ENCODE peak calls at places on chromosomes 2 and 18, in seven cellular contexts. E is upper lobe of left lung, H is heart left ventricle, V is tibial nerve, I is GM12892, T is HepG2, Z is K562. W is an unnamed sample.

GRCh38 chr18:45978084-45978483 is 11.0 kb upstream of the EPG5 start:
- DNase-seq in E (peak), H (no peak), V (no peak), I (no peak), T (no peak), Z (no peak), W (no peak)

GRCh38 chr2:160606336-160606735 is 112.7 kb upstream of the RBMS1 start:
- DNase-seq in E (no peak), H (no peak), V (no peak), I (no peak), T (no peak), Z (no peak), W (no peak)

GRCh38 chr2:135960598-135961551 is 24.6 kb downstream of the DARS1 start:
- DNase-seq in E (no peak), H (no peak), V (no peak), I (no peak), T (no peak), Z (no peak), W (no peak)

GRCh38 chr2:210782222-210782621 is 225.8 kb downstream of the CPS1 start:
- DNase-seq in E (no peak), H (no peak), V (no peak), I (no peak), T (no peak), Z (no peak), W (no peak)

GRCh38 chr18:10051877-10052631 is 138.2 kb downstream of the VAPA start:
- DNase-seq in E (no peak), H (peak), V (peak), I (no peak), T (peak), Z (no peak), W (no peak)

GRCh38 chr2:116696223-116696622 is 1118.3 kb upstream of the DDX18 start:
- DNase-seq in E (no peak), H (no peak), V (no peak), I (no peak), T (no peak), Z (no peak), W (no peak)

GRCh38 chr2:138609446-138609845 is 107.9 kb downstream of the SPOPL start:
- DNase-seq in E (no peak), H (no peak), V (no peak), I (no peak), T (no peak), Z (no peak), W (no peak)

GRCh38 chr2:16013571-16013970 is 73.2 kb downstream of the MYCN start:
- DNase-seq in E (no peak), H (no peak), V (no peak), I (no peak), T (no peak), Z (no peak), W (no peak)

GRCh38 chr2:96815326-96816126 is 542 bp upstream of the CNNM3 start:
- DNase-seq in E (no peak), H (no peak), V (no peak), I (no peak), T (peak), Z (no peak), W (peak)

GRCh38 chr18:7497081-7497480 is 70.0 kb upstream of the PTPRM start:
- DNase-seq in E (no peak), H (no peak), V (no peak), I (no peak), T (no peak), Z (no peak), W (no peak)

GRCh38 chr2:24971550-24972314 is at the start of gene DNAJC27:
- DNase-seq in E (peak), H (peak), V (peak), I (peak), T (peak), Z (peak), W (peak)
- TF ChIP-seq POLR2A in E (peak), H (peak), V (peak), I (peak), T (peak), Z (peak), W (peak)

GRCh38 chr2:30218814-30219213 is 12.5 kb upstream of the LBH start:
- DNase-seq in E (no peak), H (no peak), V (no peak), I (no peak), T (no peak), Z (no peak), W (no peak)

GRCh38 chr2:30219886-30220478 is 11.4 kb upstream of the LBH start:
- DNase-seq in E (no peak), H (no peak), V (no peak), I (no peak), T (no peak), Z (no peak), W (no peak)

GRCh38 chr2:30216157-30216556 is 15.2 kb upstream of the LBH start:
- DNase-seq in E (no peak), H (no peak), V (no peak), I (no peak), T (no peak), Z (no peak), W (no peak)

GRCh38 chr2:30221531-30221930 is 9.8 kb upstream of the LBH start:
- DNase-seq in E (no peak), H (no peak), V (no peak), I (no peak), T (no peak), Z (no peak), W (no peak)

GRCh38 chr2:30217644-30218361 is 13.5 kb upstream of the LBH start:
- DNase-seq in E (peak), H (no peak), V (no peak), I (no peak), T (no peak), Z (no peak), W (no peak)
- TF ChIP-seq POLR2A in E (no peak), H (no peak), V (no peak), I (no peak), T (no peak), Z (no peak), W (no peak)

GRCh38 chr2:237085261-237086221 is at the start of gene COPS8:
- DNase-seq in E (peak), H (peak), V (peak), I (peak), T (peak), Z (peak), W (peak)
- TF ChIP-seq POLR2A in E (peak), H (peak), V (peak), I (peak), T (peak), Z (peak), W (peak)

GRCh38 chr18:5543854-5544389 is at the start of gene EPB41L3:
- DNase-seq in E (peak), H (peak), V (no peak), I (no peak), T (no peak), Z (no peak), W (no peak)
- TF ChIP-seq POLR2A in E (peak), H (no peak), V (no peak), I (no peak), T (no peak), Z (no peak), W (no peak)

DNA sequence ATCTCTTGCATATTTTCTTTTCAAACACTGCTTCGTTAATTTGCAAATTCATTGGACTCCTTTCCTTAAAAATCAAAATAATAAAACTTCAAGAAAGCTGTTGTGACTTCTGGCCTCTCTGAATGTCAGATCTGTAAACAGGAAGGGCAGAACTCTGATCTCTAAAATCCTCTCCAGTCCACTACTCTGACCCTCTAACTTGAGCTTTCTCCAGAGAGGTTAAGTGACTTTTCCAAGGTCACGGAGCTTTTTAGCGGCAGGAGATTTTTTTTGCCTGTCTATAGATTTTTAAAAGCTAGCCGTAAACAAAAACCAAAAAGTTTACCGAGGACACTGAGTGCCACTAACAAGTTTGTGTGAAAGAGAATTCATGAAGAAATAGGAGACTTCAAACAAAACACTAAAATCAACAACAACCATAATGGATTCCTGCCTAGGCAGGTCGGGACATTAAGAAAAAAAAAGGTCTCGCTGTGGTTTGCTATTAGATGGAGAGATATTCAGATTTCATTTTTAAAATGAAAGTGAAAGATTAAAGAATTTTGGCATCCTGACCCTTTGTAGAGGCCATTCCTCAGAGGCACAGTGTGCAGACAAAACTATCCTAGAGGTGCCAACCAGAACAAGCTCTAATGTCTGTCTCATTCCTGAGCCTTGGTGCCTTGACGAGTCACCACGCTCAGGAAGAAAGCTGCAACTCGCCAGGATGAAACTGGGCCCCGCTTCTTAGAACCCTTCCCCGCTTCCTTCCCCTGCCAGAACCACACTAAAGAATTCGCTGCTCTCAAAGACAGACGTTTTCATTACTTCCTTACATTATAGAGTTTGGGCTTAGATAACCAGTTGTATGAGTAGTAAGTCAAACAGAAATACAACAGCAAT is 155.8 kb downstream of the TGIF1 start:
- DNase-seq in E (peak), H (no peak), V (no peak), I (no peak), T (no peak), Z (no peak), W (peak)
- TF ChIP-seq POLR2A in E (no peak), H (no peak), V (no peak), I (no peak), T (no peak), Z (no peak), W (peak)

DNA sequence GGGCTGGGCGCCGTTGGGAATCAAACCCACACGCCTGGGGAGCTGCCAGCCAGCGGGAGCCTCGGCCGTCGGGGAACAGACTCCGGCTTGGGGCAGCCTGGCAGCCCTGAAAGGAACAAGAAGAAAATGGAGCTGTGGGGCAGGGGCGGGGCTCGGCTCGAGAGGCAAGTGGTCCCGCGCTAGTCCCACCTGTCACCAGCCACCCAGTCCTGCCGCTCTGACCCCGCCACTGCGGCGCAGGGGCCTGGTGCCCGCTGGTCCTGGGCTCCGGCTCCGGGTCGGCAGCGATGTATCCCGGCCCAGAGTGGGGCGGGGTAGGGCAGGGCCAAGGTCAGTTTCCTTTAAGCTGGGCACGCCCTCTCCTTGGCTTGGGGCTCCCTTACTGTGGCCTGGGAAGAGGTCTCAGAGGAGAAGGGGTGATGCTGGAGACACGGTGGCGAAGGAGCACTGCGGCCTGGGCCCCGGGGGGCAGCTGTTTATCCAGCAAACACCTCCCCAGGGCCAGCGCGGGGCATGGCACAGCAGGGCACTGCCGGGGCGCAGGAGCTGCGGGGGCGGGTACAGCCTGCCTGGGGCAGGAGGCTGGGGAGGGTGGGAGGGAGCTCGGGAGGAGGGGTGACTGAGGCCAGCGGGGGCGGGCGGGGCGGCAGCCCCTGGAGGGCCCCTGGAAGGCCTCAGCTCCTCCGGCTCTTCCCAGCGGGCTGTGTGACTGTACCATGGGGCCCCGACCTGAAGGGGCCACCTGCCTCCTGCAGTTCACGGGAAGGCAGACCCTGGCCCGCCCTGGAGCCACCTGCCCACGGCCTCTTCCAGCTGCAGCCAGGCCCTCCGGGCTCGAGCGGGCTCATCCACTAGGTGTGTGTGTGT is 15.6 kb downstream of the ODC1 start:
- DNase-seq in E (peak), H (no peak), V (no peak), I (no peak), T (no peak), Z (peak), W (peak)
- TF ChIP-seq POLR2A in E (no peak), H (no peak), V (no peak), I (no peak), T (no peak), Z (no peak), W (no peak)

DNA sequence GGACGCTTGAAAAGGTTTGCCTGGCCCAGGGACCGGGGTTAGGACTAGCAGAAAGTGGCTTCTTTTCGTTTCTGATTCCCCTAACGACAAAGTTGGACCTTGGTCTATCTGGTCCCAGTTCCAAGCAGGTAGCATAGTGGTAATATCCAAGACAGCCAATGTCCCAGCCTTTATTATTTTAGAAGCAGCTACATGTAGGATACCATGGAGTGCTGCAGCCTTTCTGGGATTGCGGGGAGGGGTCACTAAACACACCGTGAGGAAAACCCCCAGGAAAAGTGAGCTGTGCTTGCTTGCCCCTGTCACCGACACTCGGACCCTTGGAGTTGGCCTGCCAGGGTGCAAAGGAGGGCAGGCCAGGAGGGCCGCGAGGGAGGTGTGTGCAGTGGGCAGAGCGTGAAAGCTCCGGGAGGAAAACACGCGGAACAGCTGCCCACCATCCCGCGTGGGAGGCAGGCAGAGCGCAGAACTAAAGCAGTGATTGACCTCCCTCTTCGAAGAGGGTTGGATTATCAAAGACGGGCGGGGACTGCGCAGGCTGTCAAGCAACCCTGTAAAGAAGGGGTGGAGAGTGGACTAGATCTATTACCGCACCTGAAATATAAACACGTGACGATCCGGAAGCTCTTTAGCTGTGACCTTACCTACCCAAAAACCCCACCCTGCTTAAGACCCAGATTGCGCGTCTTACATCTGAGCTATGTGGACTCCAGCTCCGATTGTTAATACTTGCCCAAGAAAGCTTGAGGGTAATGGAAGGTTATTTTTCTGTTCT is 624 bp upstream of the MAP4K3 start:
- DNase-seq in E (peak), H (peak), V (no peak), I (peak), T (peak), Z (peak), W (peak)
- TF ChIP-seq POLR2A in E (peak), H (no peak), V (no peak), I (no peak), T (peak), Z (no peak), W (no peak)

DNA sequence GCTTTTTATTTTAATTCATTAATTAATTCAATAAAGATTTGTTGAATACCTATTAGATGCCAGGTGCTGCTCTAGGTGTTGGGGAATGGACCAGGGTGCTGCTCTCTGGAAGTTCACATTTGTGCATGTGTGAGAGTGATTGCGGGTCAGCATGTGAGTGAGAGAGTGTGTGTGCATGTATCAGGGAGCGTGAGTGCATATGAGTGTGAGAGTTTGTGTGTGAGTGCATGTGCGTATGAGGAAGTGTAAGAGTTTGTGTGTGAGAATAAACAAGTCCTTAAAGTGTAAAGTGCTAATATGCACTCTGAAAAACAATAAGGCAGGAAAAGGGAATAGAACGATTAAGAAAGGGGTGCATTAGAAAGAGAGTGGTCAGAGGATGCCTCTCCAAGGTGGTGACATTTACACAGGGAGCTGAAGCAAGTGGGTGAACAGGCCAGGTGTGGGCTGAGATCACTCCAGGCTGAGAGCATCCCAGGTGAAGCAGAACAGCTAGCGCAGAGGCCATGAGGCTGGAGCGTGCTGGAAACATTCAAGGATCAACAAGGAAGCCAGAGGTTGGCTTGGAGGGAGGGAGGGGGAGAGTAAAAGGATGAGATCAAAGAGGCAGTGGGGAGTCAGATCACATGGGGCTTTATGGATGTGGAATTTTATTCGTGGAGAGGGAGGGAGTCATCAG is 50.5 kb upstream of the SLC1A4 start:
- DNase-seq in E (no peak), H (no peak), V (no peak), I (no peak), T (no peak), Z (no peak), W (no peak)
- TF ChIP-seq POLR2A in E (no peak), H (no peak), V (no peak), I (no peak), T (no peak), Z (no peak), W (no peak)

W was measured in erythroblast.